ENCODE peak calls at places on chromosome 22, in eight cellular contexts. G is spleen, Q is breast epithelium, I is right lobe of liver, W is thyroid gland, S is ovary, D is prostate gland, U is tibial nerve. O is an unnamed sample.

GRCh38 chr22:36465232-36466021 is 16.0 kb downstream of the TXN2 start:
- DNase-seq in G (peak), Q (peak), I (peak), W (peak), S (peak), D (peak), U (no peak), O (peak)

GRCh38 chr22:24989541-24989951 is 37.0 kb downstream of the KIAA1671 start:
- DNase-seq in G (no peak), Q (no peak), I (peak), W (peak), S (peak), D (no peak), U (peak), O (no peak)

GRCh38 chr22:21697866-21698265 is 32.1 kb downstream of the PPIL2 start:
- DNase-seq in G (no peak), Q (no peak), I (no peak), W (no peak), S (no peak), D (no peak), U (no peak), O (no peak)

GRCh38 chr22:38314140-38314991 is 2.9 kb downstream of the CSNK1E start:
- DNase-seq in G (peak), Q (no peak), I (no peak), W (no peak), S (no peak), D (no peak), U (no peak), O (peak)

GRCh38 chr22:35208003-35208402 is 49.3 kb upstream of the HMGXB4 start:
- DNase-seq in G (no peak), Q (no peak), I (no peak), W (no peak), S (no peak), D (no peak), U (no peak), O (no peak)

GRCh38 chr22:39128508-39128907 is 24.0 kb downstream of the CBX7 start:
- DNase-seq in G (peak), Q (no peak), I (peak), W (no peak), S (no peak), D (no peak), U (no peak), O (no peak)

GRCh38 chr22:26579331-26579886 is 10.5 kb downstream of the TPST2 start:
- DNase-seq in G (peak), Q (no peak), I (no peak), W (no peak), S (no peak), D (no peak), U (no peak), O (peak)

GRCh38 chr22:36988075-36988474 is 31.2 kb downstream of the TST start:
- DNase-seq in G (no peak), Q (no peak), I (peak), W (no peak), S (no peak), D (no peak), U (no peak), O (no peak)

GRCh38 chr22:22703715-22704114 is 59.3 kb downstream of the GGTLC2 start:
- DNase-seq in G (no peak), Q (no peak), I (peak), W (no peak), S (no peak), D (no peak), U (no peak), O (no peak)

GRCh38 chr22:32531955-32532818 is 57.6 kb downstream of the FBXO7 start:
- DNase-seq in G (no peak), Q (peak), I (peak), W (peak), S (peak), D (no peak), U (no peak), O (peak)

GRCh38 chr22:40009231-40009769 is 14.5 kb downstream of the FAM83F start:
- DNase-seq in G (no peak), Q (no peak), I (no peak), W (peak), S (no peak), D (peak), U (no peak), O (peak)

GRCh38 chr22:18091478-18091877 is 13.7 kb downstream of the PEX26 start:
- DNase-seq in G (no peak), Q (no peak), I (no peak), W (no peak), S (no peak), D (no peak), U (no peak), O (no peak)

GRCh38 chr22:39176067-39176621 is 23.7 kb upstream of the CBX7 start:
- DNase-seq in G (peak), Q (peak), I (peak), W (peak), S (peak), D (peak), U (peak), O (peak)

GRCh38 chr22:35539910-35540599 is 576 bp upstream of the RASD2 start:
- DNase-seq in G (peak), Q (no peak), I (peak), W (peak), S (peak), D (peak), U (no peak), O (peak)

GRCh38 chr22:37492428-37493344 is 6.5 kb upstream of the MFNG start:
- DNase-seq in G (no peak), Q (no peak), I (no peak), W (no peak), S (no peak), D (no peak), U (peak), O (peak)

GRCh38 chr22:41216984-41217383 is 11.9 kb downstream of the L3MBTL2 start:
- DNase-seq in G (no peak), Q (no peak), I (no peak), W (no peak), S (peak), D (no peak), U (no peak), O (no peak)
- H3K27ac ChIP-seq in G (peak), Q (peak), I (no peak), W (peak), S (peak), D (peak), U (peak), O (peak)

GRCh38 chr22:45499746-45500145 is 2.9 kb upstream of the FBLN1 start:
- DNase-seq in G (no peak), Q (no peak), I (no peak), W (no peak), S (no peak), D (no peak), U (no peak), O (peak)

GRCh38 chr22:45503816-45504702 is 1.4 kb downstream of the FBLN1 start:
- DNase-seq in G (no peak), Q (no peak), I (peak), W (no peak), S (no peak), D (no peak), U (no peak), O (no peak)

GRCh38 chr22:45503071-45503815 is 560 bp downstream of the FBLN1 start:
- DNase-seq in G (no peak), Q (no peak), I (peak), W (no peak), S (no peak), D (no peak), U (no peak), O (no peak)

GRCh38 chr22:45504703-45505341 is 2.1 kb downstream of the FBLN1 start:
- DNase-seq in G (no peak), Q (no peak), I (no peak), W (no peak), S (no peak), D (no peak), U (peak), O (no peak)

GRCh38 chr22:45502215-45503070 is at the start of gene FBLN1:
- DNase-seq in G (no peak), Q (no peak), I (peak), W (peak), S (peak), D (no peak), U (peak), O (no peak)
- TF ChIP-seq POLR2A in G (no peak), Q (no peak), I (no peak), W (no peak), S (peak), D (no peak), U (no peak), O (no peak)

GRCh38 chr22:45211848-45212247 is 28.8 kb downstream of the KIAA0930 start:
- DNase-seq in G (peak), Q (no peak), I (peak), W (no peak), S (no peak), D (no peak), U (no peak), O (no peak)

GRCh38 chr22:45211435-45211834 is 29.3 kb downstream of the KIAA0930 start:
- DNase-seq in G (peak), Q (no peak), I (peak), W (no peak), S (no peak), D (no peak), U (no peak), O (no peak)

GRCh38 chr22:45210577-45211431 is 29.9 kb downstream of the KIAA0930 start:
- DNase-seq in G (peak), Q (no peak), I (no peak), W (no peak), S (no peak), D (no peak), U (no peak), O (no peak)

GRCh38 chr22:45212306-45212709 is 28.4 kb downstream of the KIAA0930 start:
- DNase-seq in G (peak), Q (peak), I (peak), W (peak), S (peak), D (no peak), U (peak), O (peak)

DNA sequence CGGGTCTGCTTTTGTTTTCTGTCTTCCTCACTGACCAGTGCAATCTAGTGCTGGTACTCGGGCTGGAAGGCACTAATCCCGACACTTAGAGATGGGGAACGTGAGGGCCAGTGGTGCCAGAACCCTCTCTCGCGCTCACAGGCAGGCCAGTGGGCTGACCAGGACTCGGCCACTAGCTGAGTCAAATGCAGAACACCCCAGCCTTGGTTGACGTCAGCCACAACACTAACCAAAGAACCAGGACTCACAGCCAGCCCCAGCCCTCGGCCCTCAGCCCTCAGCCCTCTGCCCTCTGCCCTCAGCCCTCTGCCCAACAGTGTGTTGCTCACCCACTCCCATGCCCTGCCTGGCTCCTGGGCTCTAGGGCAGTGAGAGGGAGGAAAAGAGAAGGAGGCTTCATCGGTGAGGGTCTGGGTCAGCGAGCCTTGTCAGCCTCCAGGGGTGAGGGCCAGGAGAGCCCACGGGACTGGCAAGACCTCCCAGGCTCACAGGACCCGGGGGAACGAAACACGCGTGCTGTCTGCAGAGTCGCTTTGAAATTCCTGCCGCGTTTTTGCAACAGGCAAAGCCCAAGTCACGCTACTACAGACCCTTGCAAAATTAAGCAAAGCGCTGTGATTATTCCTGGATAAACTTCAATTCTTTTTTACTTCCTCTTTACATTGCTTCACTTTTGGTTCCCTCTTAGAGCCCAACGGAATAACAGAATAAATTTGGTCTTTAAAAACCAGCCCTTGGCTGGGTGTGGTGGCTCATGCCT is 27.5 kb downstream of the KIAA0930 start:
- DNase-seq in G (peak), Q (no peak), I (peak), W (peak), S (no peak), D (no peak), U (peak), O (peak)
- H3K27ac ChIP-seq in G (peak), Q (peak), I (no peak), W (no peak), S (no peak), D (peak), U (peak), O (peak)

GRCh38 chr22:42959472-42960145 is 55.3 kb downstream of the PACSIN2 start:
- DNase-seq in G (no peak), Q (peak), I (peak), W (peak), S (no peak), D (peak), U (peak), O (peak)
- TF ChIP-seq POLR2A in G (no peak), Q (no peak), I (peak), W (no peak), S (no peak), D (no peak), U (peak), O (peak)

GRCh38 chr22:30312053-30312452 is 14.7 kb downstream of the TBC1D10A start:
- DNase-seq in G (no peak), Q (no peak), I (no peak), W (no peak), S (no peak), D (no peak), U (no peak), O (no peak)
- H3K27ac ChIP-seq in G (peak), Q (peak), I (peak), W (peak), S (peak), D (peak), U (peak), O (peak)

GRCh38 chr22:45435544-45436139 is 22.1 kb downstream of the RIBC2 start:
- DNase-seq in G (peak), Q (peak), I (peak), W (peak), S (peak), D (peak), U (peak), O (peak)
- TF ChIP-seq POLR2A in G (no peak), Q (no peak), I (no peak), W (no peak), S (peak), D (peak), U (no peak), O (no peak)

DNA sequence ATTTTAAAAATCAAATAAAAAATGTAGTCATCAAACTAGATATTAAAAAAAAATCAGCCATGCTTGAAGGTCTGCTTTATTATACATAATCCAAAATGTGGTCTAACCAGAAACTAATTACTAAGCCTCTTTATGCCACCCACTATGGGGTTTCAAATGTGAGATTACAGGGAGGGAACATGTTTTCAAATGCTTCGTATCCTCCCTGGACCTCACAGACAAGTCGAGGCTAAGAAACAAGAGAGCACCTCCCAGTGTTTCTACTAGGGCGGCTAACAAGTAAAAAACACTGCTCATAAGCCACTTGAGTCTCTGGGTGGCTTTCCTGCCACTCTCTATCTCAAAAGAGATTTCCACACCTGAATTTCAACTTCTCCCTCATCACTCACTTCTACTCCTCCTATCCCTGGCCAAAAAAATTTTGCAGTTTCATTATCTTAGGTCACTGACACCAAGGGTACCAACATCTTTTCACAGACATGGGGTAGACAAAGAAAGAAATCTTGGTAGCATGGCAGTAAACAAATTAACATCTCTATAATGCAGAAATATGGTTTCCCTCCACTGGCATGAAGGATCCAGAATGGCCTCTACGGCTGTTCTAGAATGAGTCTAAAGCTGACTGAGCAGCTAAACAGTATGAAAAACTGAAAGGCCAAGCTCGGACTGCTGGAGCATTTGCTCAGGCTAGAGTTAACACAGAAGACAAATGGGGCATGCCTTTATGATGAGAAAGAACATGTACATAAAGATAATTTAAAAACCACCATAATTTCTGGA is 50.9 kb downstream of the PITPNB start:
- DNase-seq in G (no peak), Q (no peak), I (no peak), W (no peak), S (no peak), D (no peak), U (no peak), O (no peak)
- H3K27ac ChIP-seq in G (no peak), Q (peak), I (peak), W (peak), S (peak), D (peak), U (peak), O (peak)

GRCh38 chr22:50473855-50474671 is 772 bp downstream of the SBF1 start:
- DNase-seq in G (peak), Q (no peak), I (no peak), W (peak), S (no peak), D (no peak), U (no peak), O (peak)

GRCh38 chr22:50476819-50477344 is 2.0 kb upstream of the SBF1 start:
- DNase-seq in G (no peak), Q (no peak), I (no peak), W (no peak), S (no peak), D (no peak), U (no peak), O (no peak)

GRCh38 chr22:50473088-50473487 is 1.7 kb downstream of the SBF1 start:
- DNase-seq in G (peak), Q (no peak), I (no peak), W (no peak), S (no peak), D (no peak), U (no peak), O (peak)

GRCh38 chr22:50475652-50476002 is 792 bp upstream of the SBF1 start:
- DNase-seq in G (no peak), Q (no peak), I (no peak), W (no peak), S (no peak), D (no peak), U (no peak), O (no peak)

DNA sequence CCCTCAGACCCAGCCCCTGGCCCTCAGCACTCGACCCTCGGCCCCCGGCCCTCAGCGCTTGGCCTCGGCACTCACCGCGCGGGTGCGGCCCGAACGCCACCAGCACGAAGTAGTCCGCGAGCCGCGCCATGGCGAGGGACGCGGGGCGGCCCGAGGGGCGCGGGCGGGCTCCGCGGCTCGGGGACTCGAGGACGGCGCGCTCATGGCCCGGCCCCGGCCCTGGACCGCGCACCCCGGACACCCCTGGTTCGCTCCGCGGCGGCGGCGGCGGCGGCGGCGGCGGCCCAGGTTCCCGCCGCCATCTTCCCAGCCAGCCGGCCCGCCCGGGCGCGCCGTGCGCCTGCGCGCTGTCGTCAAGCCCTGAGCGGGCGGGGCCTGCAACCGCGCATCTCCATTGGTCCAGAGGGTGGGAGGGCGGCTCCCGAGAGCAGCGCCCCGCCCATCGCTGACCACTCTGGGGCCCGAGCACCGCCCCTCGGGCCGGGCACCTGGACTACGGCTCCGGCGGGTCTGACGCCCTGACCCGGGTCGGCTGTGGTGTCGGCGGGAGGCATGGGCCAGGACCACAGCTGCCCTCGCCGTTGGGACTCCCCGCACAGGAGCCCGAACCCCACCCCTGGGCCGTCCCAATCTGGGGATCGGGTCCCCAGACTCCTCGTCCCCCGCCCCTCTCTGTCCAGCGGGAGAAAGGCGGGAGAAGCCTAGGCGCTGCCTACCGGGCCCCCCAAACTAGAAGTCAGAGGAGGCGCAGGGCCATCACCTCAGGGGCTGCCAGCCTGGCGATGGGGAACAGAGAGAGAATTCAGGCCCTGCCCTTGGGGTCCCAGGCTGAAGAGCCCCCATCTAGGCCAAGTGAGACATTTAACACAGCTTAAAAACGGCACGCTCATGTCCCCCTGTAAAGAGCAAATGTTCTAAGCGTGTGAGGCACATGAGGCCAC is at the start of gene SBF1:
- DNase-seq in G (peak), Q (peak), I (peak), W (peak), S (peak), D (peak), U (peak), O (peak)
- TF ChIP-seq POLR2A in G (peak), Q (no peak), I (peak), W (peak), S (peak), D (peak), U (peak), O (peak)

DNA sequence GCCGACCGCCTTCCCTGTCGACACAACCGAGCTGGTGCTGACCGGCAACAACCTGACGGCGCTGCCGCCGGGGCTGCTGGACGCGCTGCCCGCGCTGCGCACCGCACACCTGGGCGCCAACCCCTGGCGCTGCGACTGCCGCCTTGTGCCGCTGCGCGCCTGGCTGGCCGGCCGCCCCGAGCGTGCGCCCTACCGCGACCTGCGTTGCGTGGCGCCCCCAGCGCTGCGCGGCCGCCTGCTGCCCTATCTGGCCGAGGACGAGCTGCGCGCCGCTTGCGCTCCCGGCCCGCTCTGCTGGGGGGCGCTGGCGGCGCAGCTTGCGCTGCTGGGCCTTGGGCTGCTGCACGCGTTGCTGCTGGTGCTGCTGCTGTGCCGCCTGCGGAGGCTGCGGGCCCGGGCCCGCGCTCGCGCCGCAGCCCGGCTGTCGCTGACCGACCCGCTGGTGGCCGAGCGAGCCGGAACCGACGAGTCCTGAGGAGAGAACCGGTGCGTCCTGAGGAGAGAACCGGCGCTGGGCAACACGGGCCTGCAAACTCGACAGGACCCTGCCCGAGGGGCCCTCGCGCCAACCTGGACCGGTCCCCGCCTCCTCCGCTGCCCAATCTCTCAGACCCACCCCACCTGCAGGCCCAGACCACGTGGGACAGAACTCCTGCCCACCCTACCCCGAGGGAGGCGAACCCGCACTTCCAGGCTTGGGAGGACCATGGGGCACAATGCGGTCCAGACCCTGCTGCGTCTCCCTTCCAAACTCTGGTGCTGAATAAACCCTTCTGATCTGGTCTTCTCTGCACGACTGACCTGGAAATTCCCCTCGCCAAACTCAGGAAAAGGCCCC is 870 bp downstream of the GP1BB start:
- DNase-seq in G (no peak), Q (no peak), I (no peak), W (peak), S (no peak), D (no peak), U (no peak), O (no peak)
- H3K27ac ChIP-seq in G (no peak), Q (no peak), I (no peak), W (no peak), S (no peak), D (no peak), U (no peak), O (no peak)